ENCODE peak calls at places on chromosomes 16 and 17, in eight cellular contexts. M is T-helper 17 cell; R is AG04450; V is A549; U is tibial nerve; G is CD4-positive, CD25-positive, alpha-beta regulatory T cell; E is A673; Q is heart right ventricle. X is an unnamed sample. For H3K9me3, the result is how much of the 10 kb centered on the place peaks cover.

GRCh38 chr17:62778990-62779681 is 29.0 kb downstream of the MARCHF10 start:
- DNase-seq in M (peak), R (peak), V (peak), U (no peak), G (no peak), E (no peak), Q (no peak), X (no peak)

GRCh38 chr16:4443986-4444385 is 18.3 kb downstream of the DNAJA3 start:
- DNase-seq in M (no peak), R (no peak), V (no peak), U (no peak), G (no peak), E (no peak), Q (no peak), X (no peak)

GRCh38 chr17:43444223-43445008 is 39.4 kb upstream of the DHX8 start:
- DNase-seq in M (no peak), R (no peak), V (no peak), U (no peak), G (no peak), E (no peak), Q (no peak), X (no peak)

GRCh38 chr17:58667934-58668597 is 23.8 kb downstream of the TEX14 start:
- DNase-seq in M (no peak), R (no peak), V (no peak), U (no peak), G (no peak), E (no peak), Q (no peak), X (no peak)

GRCh38 chr17:7018331-7018964 is 4.4 kb upstream of the BCL6B start:
- DNase-seq in M (no peak), R (no peak), V (no peak), U (peak), G (no peak), E (no peak), Q (peak), X (no peak)

GRCh38 chr17:82367724-82368524 is 3.6 kb upstream of the UTS2R start:
- DNase-seq in M (no peak), R (no peak), V (no peak), U (no peak), G (no peak), E (peak), Q (no peak), X (no peak)

GRCh38 chr16:13970708-13971422 is 50.9 kb downstream of the ERCC4 start:
- DNase-seq in M (no peak), R (no peak), V (no peak), U (no peak), G (no peak), E (no peak), Q (no peak), X (no peak)

GRCh38 chr16:28974007-28974436 is 556 bp upstream of the SPNS1 start:
- DNase-seq in M (no peak), R (peak), V (peak), U (no peak), G (peak), E (peak), Q (peak), X (peak)

GRCh38 chr16:31267332-31268032 is 7.7 kb downstream of the ITGAM start:
- DNase-seq in M (no peak), R (no peak), V (no peak), U (no peak), G (no peak), E (no peak), Q (no peak), X (no peak)

GRCh38 chr17:80449930-80450576 is 26.4 kb downstream of the NPTX1 start:
- DNase-seq in M (no peak), R (peak), V (no peak), U (no peak), G (no peak), E (no peak), Q (no peak), X (peak)

GRCh38 chr17:67289174-67289876 is 44.3 kb upstream of the HELZ start:
- DNase-seq in M (no peak), R (peak), V (no peak), U (peak), G (no peak), E (peak), Q (peak), X (peak)

GRCh38 chr17:60269417-60269816 is 119.6 kb downstream of the CA4 start:
- DNase-seq in M (no peak), R (no peak), V (no peak), U (no peak), G (no peak), E (peak), Q (no peak), X (no peak)

DNA sequence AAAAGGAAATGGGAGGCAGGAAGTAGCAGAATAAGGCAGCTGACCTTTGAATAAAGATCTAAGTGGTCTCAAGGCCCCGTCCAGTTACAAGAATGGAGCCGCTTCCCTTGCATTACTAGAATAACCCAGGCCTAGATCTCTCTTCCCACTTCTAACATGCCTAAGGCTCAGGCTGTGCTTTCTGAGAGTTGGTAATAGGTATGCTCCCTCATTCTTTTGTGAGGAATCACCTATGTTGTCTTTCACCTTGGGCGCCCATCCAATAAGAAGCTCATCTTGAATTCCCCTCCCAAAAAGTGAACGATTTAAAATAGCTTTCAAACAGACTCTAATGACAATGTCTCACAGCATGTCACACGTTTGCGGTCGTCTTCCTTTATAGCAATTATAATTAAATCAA is 101.2 kb downstream of the KCNJ2 start:
- DNase-seq in M (no peak), R (no peak), V (no peak), U (no peak), G (no peak), E (no peak), Q (no peak), X (no peak)
- H3K9me3 ChIP-seq in M (under half), R (under half), V (under half), U (under half), G (under half), E (under half), Q (under half), X (under half)

DNA sequence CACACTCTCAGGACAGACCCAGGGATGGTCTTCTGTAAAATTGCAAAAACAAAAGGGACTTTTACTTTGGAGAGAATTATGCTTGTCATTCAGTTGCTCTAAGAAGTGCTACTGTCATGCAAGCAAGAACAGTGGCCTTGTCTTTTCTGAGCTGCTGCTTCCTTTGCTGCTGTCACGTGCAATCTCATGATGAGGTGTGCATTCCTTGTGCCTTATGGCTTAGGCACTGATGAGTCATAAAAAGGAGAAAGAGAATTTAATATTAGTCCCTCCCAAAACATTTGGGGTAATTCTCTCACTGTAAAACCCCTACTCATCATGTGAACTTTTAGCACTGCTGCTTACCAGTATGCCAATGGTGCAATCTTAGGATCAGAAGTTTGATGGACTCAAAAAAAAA is 2051.3 kb downstream of the TP53TG3F start:
- DNase-seq in M (no peak), R (no peak), V (no peak), U (no peak), G (no peak), E (no peak), Q (no peak), X (no peak)
- H3K9me3 ChIP-seq in M (under half), R (under half), V (under half), U (under half), G (under half), E (under half), Q (under half), X (under half)

GRCh38 chr17:56891751-56892150 is 22.1 kb downstream of the TRIM25 start:
- DNase-seq in M (peak), R (no peak), V (no peak), U (no peak), G (peak), E (peak), Q (no peak), X (no peak)
- H3K9me3 ChIP-seq in M (under half), R (under half), V (under half), U (under half), G (under half), E (under half), Q (under half), X (under half)

DNA sequence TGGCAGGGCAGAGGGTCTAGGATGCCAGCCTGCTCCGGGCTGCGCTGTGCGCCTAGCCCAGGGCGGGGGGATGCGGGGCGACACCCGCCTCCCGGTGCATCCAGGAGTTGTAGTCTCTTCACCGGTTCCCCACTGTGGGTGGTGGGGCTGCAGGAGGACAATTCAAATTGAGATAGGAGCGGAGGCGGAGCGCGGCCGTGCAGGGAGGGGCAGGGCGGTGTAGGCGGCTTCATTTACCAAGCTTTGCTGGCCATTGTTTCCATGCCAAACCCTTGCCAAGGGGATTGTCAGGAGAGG is 2047.4 kb downstream of the TP53TG3F start:
- DNase-seq in M (no peak), R (no peak), V (no peak), U (no peak), G (no peak), E (no peak), Q (no peak), X (no peak)
- H3K9me3 ChIP-seq in M (under half), R (under half), V (under half), U (under half), G (under half), E (under half), Q (under half), X (under half)

DNA sequence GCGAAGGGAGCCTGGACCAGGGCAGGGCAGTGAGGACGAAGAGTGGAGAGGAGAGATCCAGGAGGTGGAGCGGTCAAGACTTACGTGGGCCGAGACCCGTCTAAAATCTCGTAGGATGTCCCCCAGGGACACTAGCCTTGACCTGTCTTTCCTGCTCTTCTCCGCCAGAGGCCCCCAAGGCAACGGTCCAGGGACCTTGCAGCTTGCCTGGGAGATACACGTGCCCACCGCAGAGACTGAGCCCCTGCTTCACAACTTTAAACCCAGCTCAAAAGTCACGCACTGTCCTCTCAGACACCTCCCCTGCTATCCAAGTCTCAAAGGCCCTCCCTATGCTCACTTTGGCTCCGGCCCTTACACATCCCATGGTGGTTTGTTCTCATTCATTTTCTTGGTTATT is 9.4 kb downstream of the TIGD7 start:
- DNase-seq in M (no peak), R (no peak), V (no peak), U (no peak), G (no peak), E (no peak), Q (no peak), X (no peak)
- H3K9me3 ChIP-seq in M (under half), R (half or more), V (half or more), U (half or more), G (half or more), E (half or more), Q (under half), X (under half)

GRCh38 chr17:22511431-22511830 is 819.1 kb downstream of the KCNJ18 start:
- DNase-seq in M (no peak), R (no peak), V (no peak), U (no peak), G (no peak), E (no peak), Q (no peak), X (no peak)

GRCh38 chr17:22512997-22513538 is 820.7 kb downstream of the KCNJ18 start:
- DNase-seq in M (no peak), R (no peak), V (no peak), U (no peak), G (no peak), E (no peak), Q (no peak), X (no peak)

GRCh38 chr17:22512057-22512456 is 819.7 kb downstream of the KCNJ18 start:
- DNase-seq in M (no peak), R (no peak), V (no peak), U (no peak), G (no peak), E (no peak), Q (no peak), X (no peak)

GRCh38 chr17:22514315-22514714 is 822.0 kb downstream of the KCNJ18 start:
- DNase-seq in M (no peak), R (no peak), V (no peak), U (no peak), G (no peak), E (no peak), Q (no peak), X (no peak)

GRCh38 chr17:22512506-22512905 is 820.2 kb downstream of the KCNJ18 start:
- DNase-seq in M (no peak), R (no peak), V (no peak), U (no peak), G (no peak), E (no peak), Q (no peak), X (no peak)
- H3K9me3 ChIP-seq in M (under half), R (half or more), V (under half), U (under half), G (under half), E (under half), Q (under half), X (under half)

DNA sequence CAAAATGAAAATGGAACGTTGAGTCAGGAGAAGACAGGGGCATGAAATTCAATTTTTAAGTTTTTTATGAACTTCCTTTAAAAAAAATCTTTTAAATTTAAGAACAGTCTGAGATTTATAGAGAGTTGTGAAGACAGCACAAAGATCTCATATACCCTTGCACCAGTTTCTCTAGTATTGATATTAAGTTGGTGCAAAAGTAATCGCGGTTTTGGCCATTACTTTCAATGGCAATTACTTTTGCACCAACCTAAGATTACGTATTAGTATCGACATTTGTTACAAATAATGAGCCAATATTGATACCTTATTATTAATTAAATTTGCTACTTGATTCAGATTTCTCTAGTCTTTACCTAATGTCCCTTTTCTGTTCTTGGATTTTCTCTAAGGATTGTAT is 684.4 kb upstream of the CDH8 start:
- DNase-seq in M (no peak), R (no peak), V (no peak), U (no peak), G (no peak), E (no peak), Q (no peak), X (no peak)
- H3K9me3 ChIP-seq in M (under half), R (under half), V (under half), U (under half), G (under half), E (under half), Q (under half), X (under half)

GRCh38 chr16:35197656-35198055 is 1738.2 kb downstream of the TP53TG3F start:
- DNase-seq in M (no peak), R (no peak), V (no peak), U (no peak), G (no peak), E (no peak), Q (no peak), X (peak)

GRCh38 chr16:35195864-35196216 is 1736.4 kb downstream of the TP53TG3F start:
- DNase-seq in M (no peak), R (no peak), V (no peak), U (no peak), G (no peak), E (no peak), Q (no peak), X (no peak)

GRCh38 chr16:35195173-35195863 is 1735.9 kb downstream of the TP53TG3F start:
- DNase-seq in M (no peak), R (no peak), V (no peak), U (no peak), G (no peak), E (no peak), Q (no peak), X (no peak)

GRCh38 chr16:35194681-35195080 is 1735.3 kb downstream of the TP53TG3F start:
- DNase-seq in M (no peak), R (no peak), V (no peak), U (no peak), G (no peak), E (no peak), Q (no peak), X (no peak)

DNA sequence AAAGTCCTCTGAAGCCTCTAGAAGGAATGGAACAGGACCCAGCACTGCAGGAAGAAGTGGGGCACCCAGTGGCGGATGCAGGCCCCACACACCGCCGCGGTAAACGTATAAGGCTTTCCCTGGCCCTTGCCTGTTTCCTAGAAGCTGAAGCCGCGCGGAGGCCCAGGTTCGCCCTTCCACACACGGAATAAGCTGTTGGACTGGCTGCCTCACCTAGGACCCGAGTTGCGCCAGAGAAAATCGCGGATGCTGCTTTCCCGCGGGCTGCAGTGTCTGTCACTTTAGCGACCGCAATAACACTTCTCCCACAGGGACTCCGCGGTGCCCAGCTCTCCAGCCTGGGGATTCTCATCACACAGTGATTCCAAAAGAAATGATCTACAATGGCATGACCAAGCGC is 1736.9 kb downstream of the TP53TG3F start:
- DNase-seq in M (no peak), R (no peak), V (no peak), U (no peak), G (no peak), E (no peak), Q (no peak), X (peak)
- H3K9me3 ChIP-seq in M (under half), R (half or more), V (under half), U (under half), G (under half), E (under half), Q (under half), X (under half)

DNA sequence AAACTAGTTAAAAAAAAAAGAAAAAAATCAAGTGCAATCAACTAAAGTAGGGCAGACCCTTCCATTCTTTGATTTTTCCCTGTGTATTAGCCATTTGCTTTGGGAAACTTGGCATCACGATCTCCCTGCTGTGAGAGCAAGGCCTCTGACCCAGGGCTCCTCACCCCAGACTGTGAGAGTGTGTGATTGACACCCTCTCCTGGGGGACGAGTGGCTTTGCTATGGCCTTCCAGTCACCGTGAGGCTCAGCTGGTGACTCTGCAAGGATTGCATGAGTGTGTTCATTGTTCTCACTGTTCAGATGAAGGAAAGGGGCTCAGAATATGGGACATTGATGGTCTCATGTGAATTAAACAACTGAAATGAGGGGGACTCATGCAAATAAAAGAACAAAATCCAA is 69.0 kb upstream of the BCAR1 start:
- DNase-seq in M (no peak), R (no peak), V (no peak), U (no peak), G (no peak), E (no peak), Q (peak), X (no peak)
- H3K9me3 ChIP-seq in M (under half), R (under half), V (under half), U (under half), G (under half), E (under half), Q (under half), X (under half)

GRCh38 chr17:5183410-5183793 is 8.3 kb downstream of the ZNF594 start:
- DNase-seq in M (no peak), R (no peak), V (no peak), U (no peak), G (no peak), E (no peak), Q (no peak), X (no peak)

GRCh38 chr17:5181509-5182305 is 10.0 kb downstream of the ZNF594 start:
- DNase-seq in M (no peak), R (no peak), V (no peak), U (no peak), G (no peak), E (no peak), Q (no peak), X (no peak)

GRCh38 chr17:5179003-5179402 is 12.7 kb downstream of the ZNF594 start:
- DNase-seq in M (no peak), R (no peak), V (no peak), U (no peak), G (no peak), E (no peak), Q (no peak), X (no peak)

GRCh38 chr17:5184284-5184683 is 7.4 kb downstream of the ZNF594 start:
- DNase-seq in M (no peak), R (no peak), V (no peak), U (no peak), G (no peak), E (no peak), Q (no peak), X (no peak)

GRCh38 chr17:5182597-5183409 is 8.9 kb downstream of the ZNF594 start:
- DNase-seq in M (no peak), R (no peak), V (no peak), U (no peak), G (no peak), E (no peak), Q (no peak), X (no peak)
- H3K9me3 ChIP-seq in M (under half), R (half or more), V (half or more), U (half or more), G (half or more), E (half or more), Q (half or more), X (under half)

X was measured in pancreas.